ENCODE peak calls at places on chromosomes 13 and 19, in nine cellular contexts. Z is adrenal gland, C is prostate gland, N is body of pancreas, S is uterus, L is transverse colon, Y is tibial nerve, J is right lobe of liver, X is K562. K is an unnamed sample.

GRCh38 chr13:63901630-63902029 is 2486.0 kb upstream of the PCDH20 start:
- DNase-seq in Y (no peak), X (no peak), N (no peak), Z (no peak), J (no peak), L (no peak), S (no peak), C (no peak), K (no peak)

GRCh38 chr19:7004313-7004931 is 16.8 kb downstream of the MBD3L2B start:
- DNase-seq in Z (no peak), Y (no peak), N (no peak), J (no peak), X (peak; percentile 20), L (no peak), C (no peak), S (no peak), K (no peak)

GRCh38 chr13:102901056-102901455 is 55.2 kb downstream of the ERCC5 start:
- DNase-seq in Z (no peak), Y (no peak), L (no peak), J (no peak), N (no peak), X (no peak), C (no peak), S (no peak), K (no peak)

GRCh38 chr13:51659276-51660127 is 75.2 kb downstream of the WDFY2 start:
- DNase-seq in S (no peak), J (no peak), Y (no peak), C (no peak), L (no peak), N (no peak), Z (no peak), X (no peak), K (no peak)

GRCh38 chr13:24911135-24911524 is 147.2 kb downstream of the RNF17 start:
- DNase-seq in C (no peak), Y (no peak), L (no peak), X (no peak), Z (no peak), N (no peak), J (no peak), S (no peak), K (no peak)

GRCh38 chr13:113759525-113760137 is 605 bp downstream of the TMEM255B start:
- DNase-seq in Z (peak; percentile 67), X (no peak), L (no peak), C (no peak), J (peak; percentile 58), S (peak; percentile 38), N (no peak), Y (peak; percentile 29), K (peak; percentile 76)

GRCh38 chr19:1168877-1169791 is 4.9 kb downstream of the SBNO2 start:
- DNase-seq in C (peak; percentile 46), J (peak; percentile 89), X (no peak), S (peak; percentile 64), N (peak; percentile 51), L (no peak), Y (no peak), Z (peak; percentile 92), K (no peak)

GRCh38 chr13:99269627-99270252 is 11.6 kb upstream of the GPR18 start:
- DNase-seq in L (no peak), S (no peak), Y (no peak), X (no peak), C (no peak), J (no peak), N (no peak), Z (no peak), K (no peak)

DNA sequence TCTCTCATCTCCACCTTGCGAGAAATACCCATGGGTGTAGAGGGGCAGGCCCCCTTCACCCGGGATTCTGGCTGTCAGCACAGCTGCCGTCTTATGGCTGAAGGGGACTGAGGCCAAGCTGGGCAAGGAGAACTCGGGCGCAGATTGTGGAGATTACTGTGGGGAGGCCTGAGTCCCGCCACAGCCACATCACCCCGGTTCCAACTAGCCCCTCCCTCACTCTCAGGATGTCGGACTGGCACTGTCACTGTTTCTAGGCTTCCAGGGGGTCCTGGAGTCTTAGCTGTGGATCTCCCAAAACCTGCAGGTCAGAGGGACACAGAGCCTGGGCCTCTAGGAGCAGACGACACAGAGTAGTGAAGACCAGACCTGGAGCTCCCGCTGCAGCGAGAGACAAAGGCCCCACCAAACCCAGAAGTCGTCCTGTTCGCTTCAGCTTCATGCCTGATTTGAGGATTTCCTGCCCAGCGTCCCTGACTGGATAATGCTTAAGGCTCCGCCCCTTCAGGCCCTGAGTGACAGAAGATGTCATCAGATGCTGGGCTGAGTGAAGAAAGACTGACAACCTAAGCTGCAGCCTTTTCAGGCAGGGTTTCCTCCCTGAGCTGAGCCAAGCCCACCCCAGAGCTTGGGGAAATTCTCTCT is 55.8 kb downstream of the ZNF93 start:
- DNase-seq in C (no peak), Y (no peak), N (no peak), X (no peak), J (no peak), S (no peak), L (no peak), Z (no peak), K (no peak)
- H3K27ac ChIP-seq in C (no peak overlapping the region), Y (no peak overlapping the region), N (no peak overlapping the region), X (no peak overlapping the region), J (no peak overlapping the region), S (no peak overlapping the region), L (no peak overlapping the region), Z (no peak overlapping the region), K (no peak overlapping the region)

GRCh38 chr19:58571575-58571947 is 1.6 kb downstream of the MZF1 start:
- DNase-seq in Z (peak; percentile 60), X (no peak), L (peak; percentile 6), S (no peak), J (peak; percentile 31), Y (no peak), C (no peak), N (peak; percentile 8), K (peak; percentile 2)

GRCh38 chr19:58572026-58572817 is 913 bp downstream of the MZF1 start:
- DNase-seq in J (no peak), X (no peak), S (peak; percentile 23), N (no peak), C (no peak), L (no peak), Z (no peak), Y (no peak), K (peak; percentile 28)

GRCh38 chr19:58573658-58574164 is 576 bp upstream of the MZF1 start:
- DNase-seq in Y (no peak), L (no peak), J (no peak), X (no peak), C (no peak), Z (no peak), N (no peak), S (no peak), K (no peak)

GRCh38 chr19:58570770-58571574 is 2.2 kb downstream of the MZF1 start:
- DNase-seq in S (peak; percentile 21), J (peak; percentile 48), Z (peak; percentile 61), N (peak; percentile 13), L (peak; percentile 8), X (no peak), Y (no peak), C (no peak), K (peak; percentile 32)

DNA sequence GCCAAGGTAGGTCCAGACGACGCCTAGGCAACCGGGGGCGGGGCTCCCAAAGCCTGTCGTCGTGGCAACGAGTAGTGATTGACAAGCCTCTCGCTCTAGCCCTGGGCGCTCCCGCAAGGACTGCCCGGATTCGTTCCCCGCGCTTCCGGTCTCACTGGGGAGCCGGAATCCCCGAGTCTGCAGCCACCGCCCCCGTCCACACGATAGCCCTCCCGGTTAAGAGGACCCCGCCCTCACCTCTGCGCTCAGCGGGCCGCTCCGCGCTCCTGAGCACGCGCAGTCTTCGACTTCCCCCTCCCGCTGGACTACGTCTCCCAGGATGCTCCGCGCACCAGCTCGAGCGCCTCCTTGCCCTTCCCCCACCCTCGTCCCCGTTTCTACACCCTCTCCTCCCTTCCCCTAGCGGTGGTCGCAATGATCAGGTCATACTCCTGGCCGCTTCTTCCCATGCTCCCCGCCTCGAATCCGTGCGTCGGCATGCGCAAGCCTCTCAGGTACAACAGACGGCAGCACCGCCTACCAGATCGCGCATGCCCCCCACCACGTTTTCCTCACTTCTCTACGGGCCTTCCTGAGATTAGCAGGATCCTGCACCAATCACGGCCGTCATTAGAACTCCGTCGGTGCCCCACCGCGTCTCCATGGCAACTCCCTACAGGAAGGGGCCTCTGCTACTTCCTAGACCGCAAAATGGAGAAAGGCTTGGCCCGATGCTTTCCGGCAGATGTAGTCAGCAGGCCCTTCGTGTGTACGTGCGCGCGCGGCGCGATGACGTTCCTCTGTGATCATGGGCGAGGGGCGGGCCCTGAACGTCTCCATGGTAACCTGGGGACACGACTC is at the start of gene MZF1:
- DNase-seq in X (peak; percentile 92), L (peak; percentile 100), Y (peak; percentile 100), J (peak; percentile 100), N (peak; percentile 99), S (peak; percentile 100), C (peak; percentile 100), Z (peak; percentile 100), K (peak; percentile 100)
- TF ChIP-seq POLR2A in X (peak; percentile 87), L (peak; percentile 65), Y (no peak), J (peak; percentile 47), N (peak; percentile 24), S (peak; percentile 60), C (peak; percentile 3), Z (peak; percentile 63), K (peak; percentile 31)

DNA sequence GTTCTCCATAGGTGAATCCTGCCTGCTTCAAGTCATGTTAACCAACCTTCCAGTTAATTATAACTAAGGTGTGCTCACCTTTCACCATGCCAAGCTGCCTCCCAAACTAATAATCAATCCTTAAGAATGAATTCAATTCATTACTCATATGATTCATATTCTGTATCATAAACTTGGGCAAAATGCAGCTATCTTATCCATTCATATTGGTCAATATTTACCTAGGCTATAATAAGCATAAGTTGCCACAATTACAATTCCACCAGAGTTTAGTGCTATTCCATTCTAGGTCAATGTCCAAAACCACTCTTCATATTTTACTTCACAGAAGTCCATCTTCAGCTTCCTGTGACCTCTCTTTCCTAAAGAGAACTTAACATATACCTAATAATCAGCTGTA is 13.4 kb downstream of the ELF1 start:
- DNase-seq in X (no peak), N (no peak), S (no peak), Z (no peak), C (no peak), J (no peak), L (no peak), Y (no peak), K (no peak)
- H3K27ac ChIP-seq in X (peak overlapping the region; percentile 71), N (no peak overlapping the region), S (no peak overlapping the region), Z (no peak overlapping the region), C (no peak overlapping the region), J (peak overlapping the region; percentile 20), L (peak overlapping the region; percentile 66), Y (no peak overlapping the region), K (no peak overlapping the region)

DNA sequence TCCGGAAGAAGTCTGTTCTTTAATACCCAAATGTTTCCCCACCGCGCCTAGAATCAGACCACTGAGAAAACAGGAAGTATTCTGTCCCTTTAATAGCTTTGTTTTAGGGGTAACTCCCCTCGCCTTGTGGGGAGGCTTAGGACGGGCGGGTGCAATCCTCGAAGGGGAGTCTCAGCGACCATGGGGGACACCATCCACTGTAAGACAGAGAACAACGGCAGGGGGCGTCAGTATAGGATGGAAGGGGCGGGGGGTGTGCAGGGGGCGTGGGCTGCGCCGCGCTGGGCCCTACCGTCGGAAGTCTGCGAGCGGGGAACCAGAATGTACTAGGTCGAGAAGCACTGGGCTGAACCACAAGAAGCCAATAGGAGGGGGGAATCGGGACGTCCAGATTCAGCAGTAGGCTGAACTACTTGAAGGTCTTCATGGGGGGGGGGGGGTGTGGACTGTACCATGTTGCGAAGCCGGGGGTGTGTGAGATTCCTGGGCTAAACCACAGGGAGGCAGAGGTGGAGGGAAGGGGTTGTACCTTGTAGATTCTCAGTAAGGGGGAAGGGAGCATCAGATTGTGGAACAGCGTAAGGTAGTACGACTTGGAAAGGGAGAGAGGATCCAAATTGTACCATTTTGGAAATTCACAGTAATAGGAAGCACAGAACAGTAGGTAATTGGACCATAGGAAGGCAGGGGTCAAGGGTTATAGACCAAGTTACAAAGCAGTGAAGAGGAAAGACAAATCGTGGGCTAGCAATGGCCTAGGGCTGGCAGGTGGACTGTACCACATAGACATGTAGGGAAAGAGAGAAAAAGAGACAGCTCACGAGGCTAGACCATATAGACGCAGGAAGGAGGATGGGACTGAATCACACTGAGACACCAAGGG is 1.0 kb upstream of the DBP start:
- DNase-seq in S (peak; percentile 92), Z (peak; percentile 97), N (peak; percentile 91), Y (peak; percentile 81), X (peak; percentile 77), C (peak; percentile 88), L (peak; percentile 88), J (peak; percentile 90), K (peak; percentile 83)
- TF ChIP-seq POLR2A in S (peak; percentile 47), Z (peak; percentile 88), N (peak; percentile 57), Y (peak; percentile 12), X (peak; percentile 60), C (peak; percentile 53), L (peak; percentile 80), J (peak; percentile 54), K (no peak)

K was measured in heart left ventricle.